ENCODE peak calls at places on chromosome X, in eight cellular contexts. N is colonic mucosa, L is prostate gland, T is hepatocyte, X is Caco-2, K is BJ, W is transverse colon, H is A549. J is an unnamed sample.

GRCh38 chrX:72568406-72569092 is 4.1 kb downstream of the HDAC8 start:
- DNase-seq in W (no peak), N (no peak), T (no peak), X (no peak), H (no peak), K (no peak), L (no peak), J (no peak)

GRCh38 chrX:53122013-53122412 is 28.1 kb downstream of the KANTR start:
- DNase-seq in H (no peak), T (no peak), N (no peak), K (no peak), L (no peak), W (no peak), X (no peak), J (no peak)

GRCh38 chrX:6053126-6053625 is 175.5 kb downstream of the NLGN4X start:
- DNase-seq in N (no peak), L (no peak), K (no peak), T (peak; percentile 5), W (no peak), H (no peak), X (no peak), J (no peak)

GRCh38 chrX:48835524-48836329 is at the start of gene PCSK1N:
- DNase-seq in X (peak; percentile 20), N (no peak), H (peak; percentile 49), W (no peak), K (no peak), L (no peak), T (peak; percentile 62), J (no peak)

GRCh38 chrX:37993857-37994619 is 12.3 kb upstream of the SYTL5 start:
- DNase-seq in N (peak; percentile 72), L (peak; percentile 5), T (peak; percentile 30), K (no peak), H (no peak), X (no peak), W (peak; percentile 68), J (peak; percentile 62)

GRCh38 chrX:42567268-42567667 is 210.7 kb downstream of the PPP1R2C start:
- DNase-seq in L (no peak), K (no peak), N (no peak), T (no peak), H (no peak), W (no peak), X (no peak), J (no peak)

GRCh38 chrX:97524340-97524739 is 640.6 kb downstream of the RPA4 start:
- DNase-seq in W (no peak), K (no peak), T (no peak), L (no peak), X (no peak), N (no peak), H (no peak), J (peak; percentile 22)

GRCh38 chrX:48697182-48697727 is 721 bp downstream of the SUV39H1 start:
- DNase-seq in L (no peak), H (peak; percentile 46), T (no peak), W (no peak), X (no peak), N (no peak), K (no peak), J (no peak)

GRCh38 chrX:121000589-121000988 is 15.0 kb upstream of the CT47A1 start:
- DNase-seq in T (peak; percentile 19), X (peak; percentile 13), H (no peak), W (no peak), L (no peak), K (no peak), N (no peak), J (peak; percentile 77)

GRCh38 chrX:106684207-106684606 is 42.3 kb upstream of the RNF128 start:
- DNase-seq in T (no peak), W (no peak), L (no peak), H (no peak), K (no peak), N (peak; percentile 17), X (no peak), J (peak; percentile 27)

GRCh38 chrX:17553451-17553850 is 178.5 kb downstream of the NHS start:
- DNase-seq in W (peak; percentile 20), N (peak; percentile 53), L (peak; percentile 13), H (no peak), K (peak; percentile 19), T (no peak), X (peak; percentile 2), J (no peak)

GRCh38 chrX:3136161-3136961 is 95.1 kb downstream of the ARSF start:
- DNase-seq in K (no peak), W (no peak), N (no peak), T (no peak), L (no peak), X (no peak), H (no peak), J (no peak)

GRCh38 chrX:67544871-67545771 is 1.3 kb downstream of the AR start:
- DNase-seq in N (no peak), W (no peak), K (no peak), H (no peak), X (no peak), L (peak; percentile 5), T (peak; percentile 44), J (no peak)

GRCh38 chrX:67545772-67546495 is 2.1 kb downstream of the AR start:
- DNase-seq in N (no peak), X (no peak), K (no peak), H (no peak), W (no peak), T (peak; percentile 34), L (peak; percentile 4), J (no peak)

GRCh38 chrX:67543818-67544217 is at the start of gene AR:
- DNase-seq in K (no peak), N (peak; percentile 29), X (peak; percentile 59), T (peak; percentile 61), W (peak; percentile 26), H (peak; percentile 15), L (peak; percentile 69), J (peak; percentile 63)

GRCh38 chrX:67546496-67547423 is 2.9 kb downstream of the AR start:
- DNase-seq in X (no peak), H (no peak), T (no peak), W (no peak), L (no peak), N (no peak), K (no peak), J (no peak)

DNA sequence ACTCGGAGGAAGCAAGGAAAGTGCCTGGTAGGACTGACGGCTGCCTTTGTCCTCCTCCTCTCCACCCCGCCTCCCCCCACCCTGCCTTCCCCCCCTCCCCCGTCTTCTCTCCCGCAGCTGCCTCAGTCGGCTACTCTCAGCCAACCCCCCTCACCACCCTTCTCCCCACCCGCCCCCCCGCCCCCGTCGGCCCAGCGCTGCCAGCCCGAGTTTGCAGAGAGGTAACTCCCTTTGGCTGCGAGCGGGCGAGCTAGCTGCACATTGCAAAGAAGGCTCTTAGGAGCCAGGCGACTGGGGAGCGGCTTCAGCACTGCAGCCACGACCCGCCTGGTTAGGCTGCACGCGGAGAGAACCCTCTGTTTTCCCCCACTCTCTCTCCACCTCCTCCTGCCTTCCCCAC is 460 bp downstream of the AR start:
- DNase-seq in K (no peak), L (peak; percentile 34), X (peak; percentile 4), N (no peak), W (no peak), T (peak; percentile 16), H (no peak), J (no peak)
- H3K4me3 ChIP-seq in K (peak overlapping the region; percentile 66), L (peak overlapping the region; percentile 53), X (peak overlapping the region; percentile 42), N (peak overlapping the region; percentile 5), W (peak overlapping the region; percentile 18), T (peak overlapping the region; percentile 52), H (peak overlapping the region; percentile 59), J (peak overlapping the region; percentile 82)

DNA sequence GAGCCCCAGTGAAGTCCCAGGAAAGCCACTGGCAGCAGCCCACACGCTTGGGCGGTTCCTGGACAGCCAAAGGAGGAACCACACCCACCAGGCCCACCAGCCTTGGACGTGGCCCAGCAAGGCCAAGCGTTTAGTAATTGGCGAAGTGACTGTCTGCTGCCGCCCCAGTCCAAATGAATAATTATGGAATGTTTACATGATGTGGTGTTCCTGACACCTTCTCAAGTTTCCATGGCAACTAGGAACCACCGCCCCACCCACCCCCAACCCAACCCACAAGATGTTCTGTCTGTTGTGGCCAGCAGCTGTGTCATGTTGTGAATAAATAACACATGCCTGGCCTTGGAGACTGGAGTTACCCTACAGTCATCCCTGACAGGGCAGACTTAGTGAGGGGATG is 22.3 kb downstream of the APLN start:
- DNase-seq in K (no peak), N (no peak), X (no peak), T (no peak), H (no peak), W (no peak), L (no peak), J (no peak)
- TF ChIP-seq CTCF in K (no peak), N (no peak), X (no peak), T (no peak), H (no peak), W (no peak), L (no peak), J (no peak)

GRCh38 chrX:70454441-70455365 is 10.1 kb downstream of the DLG3 start:
- DNase-seq in H (peak; percentile 57), L (peak; percentile 81), K (no peak), T (peak; percentile 89), X (peak; percentile 95), W (peak; percentile 91), N (peak; percentile 88), J (peak; percentile 83)

GRCh38 chrX:70455366-70456202 is 10.9 kb downstream of the DLG3 start:
- DNase-seq in X (peak; percentile 60), N (peak; percentile 64), L (peak; percentile 4), H (no peak), K (no peak), T (peak; percentile 50), W (peak; percentile 54), J (no peak)

GRCh38 chrX:70452143-70452733 is 7.6 kb downstream of the DLG3 start:
- DNase-seq in W (peak; percentile 68), L (peak; percentile 52), H (peak; percentile 58), T (peak; percentile 61), N (peak; percentile 69), X (peak; percentile 72), K (no peak), J (no peak)

GRCh38 chrX:70453024-70453618 is 8.5 kb downstream of the DLG3 start:
- DNase-seq in N (no peak), L (no peak), X (no peak), K (no peak), H (no peak), W (no peak), T (no peak), J (no peak)

GRCh38 chrX:70456256-70456655 is 11.6 kb downstream of the DLG3 start:
- DNase-seq in W (no peak), H (no peak), N (no peak), K (no peak), T (no peak), L (no peak), X (no peak), J (no peak)
- H3K4me3 ChIP-seq in W (no peak overlapping the region), H (no peak overlapping the region), N (peak overlapping the region; percentile 49), K (no peak overlapping the region), T (peak overlapping the region; percentile 52), L (no peak overlapping the region), X (peak overlapping the region; percentile 86), J (peak overlapping the region; percentile 78)

DNA sequence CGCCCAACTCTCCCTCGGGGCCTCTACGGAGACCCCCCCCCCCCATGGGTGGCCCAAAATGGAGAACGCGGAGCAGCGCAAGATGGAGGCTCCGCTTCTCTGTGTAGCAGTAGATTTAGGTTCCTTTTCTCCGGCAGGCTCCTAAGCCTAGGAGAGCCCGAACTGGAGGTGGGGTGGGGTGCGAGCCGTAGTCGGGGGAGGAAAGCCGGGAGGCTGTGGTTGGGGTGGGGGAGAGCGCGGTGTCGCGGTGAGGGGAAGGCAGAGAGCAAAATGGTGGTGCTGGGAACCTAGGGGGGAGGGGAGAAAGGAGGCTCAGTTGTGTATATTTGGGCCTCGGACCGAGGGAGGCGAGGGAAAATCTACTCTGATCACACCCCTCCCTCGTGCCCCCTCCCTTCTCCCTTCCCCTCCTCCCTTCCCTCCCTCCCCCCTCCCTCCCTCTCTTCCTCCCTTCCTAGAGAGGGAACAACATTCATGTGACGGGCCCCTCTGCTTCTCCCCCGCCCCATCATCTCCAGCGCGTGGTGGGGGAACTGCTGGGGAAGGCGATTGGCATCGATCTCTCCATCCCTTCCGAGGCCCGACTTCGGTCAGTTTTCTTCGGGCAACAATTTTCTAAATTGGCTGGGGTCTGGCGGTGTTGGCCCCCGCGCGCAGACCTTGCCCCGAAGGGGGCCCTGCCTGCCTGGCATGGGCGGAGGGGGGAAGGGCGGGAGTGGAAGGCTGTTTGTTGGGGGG is at the start of gene STAG2:
- DNase-seq in W (peak; percentile 77), T (peak; percentile 90), H (peak; percentile 71), K (peak; percentile 28), N (peak; percentile 78), L (peak; percentile 77), X (peak; percentile 80), J (peak; percentile 55)
- TF ChIP-seq CTCF in W (no peak), T (no peak), H (no peak), K (no peak), N (no peak), L (no peak), X (no peak), J (no peak)